ENCODE peak calls at places on chromosomes 16 and 17, in four cellular contexts. C is nephron progenitor cell, L is tibial artery, V is lower lobe of right lung. M is an unnamed sample.

GRCh38 chr16:76081936-76082335 is 195.3 kb upstream of the CNTNAP4 start:
- DNase-seq in C (no peak), L (no peak), V (no peak), M (no peak)

GRCh38 chr17:915416-916201 is 64.0 kb downstream of the NXN start:
- DNase-seq in C (no peak), L (no peak), V (no peak), M (no peak)

GRCh38 chr17:45310380-45311324 is 6.2 kb downstream of the MAP3K14 start:
- DNase-seq in C (no peak), L (no peak), V (peak; percentile 59), M (no peak)

GRCh38 chr17:80021600-80021999 is 14.1 kb downstream of the TBC1D16 start:
- DNase-seq in C (no peak), L (no peak), V (no peak), M (no peak)

GRCh38 chr16:359871-360697 is 7.6 kb upstream of the AXIN1 start:
- DNase-seq in C (no peak), L (no peak), V (no peak), M (no peak)

GRCh38 chr16:90046971-90047713 is 27.9 kb upstream of the DBNDD1 start:
- DNase-seq in C (peak; percentile 82), L (peak; percentile 60), V (peak; percentile 81), M (peak; percentile 60)

GRCh38 chr17:45784293-45784582 is at the start of gene CRHR1:
- DNase-seq in C (no peak), L (no peak), V (no peak), M (no peak)

GRCh38 chr17:57601328-57601727 is 143.8 kb downstream of the CCDC182 start:
- DNase-seq in C (no peak), L (no peak), V (no peak), M (no peak)

GRCh38 chr17:58082341-58082869 is 814 bp upstream of the DYNLL2 start:
- DNase-seq in C (peak; percentile 32), L (no peak), V (no peak), M (no peak)

GRCh38 chr17:77535435-77535834 is 394.7 kb downstream of the SEC14L1 start:
- DNase-seq in C (no peak), L (no peak), V (no peak), M (no peak)

GRCh38 chr16:70467608-70468007 is 13.2 kb downstream of the FCSK start:
- DNase-seq in C (no peak), L (no peak), V (no peak), M (no peak)

GRCh38 chr16:70466812-70467090 is 12.4 kb downstream of the FCSK start:
- DNase-seq in C (no peak), L (no peak), V (no peak), M (no peak)

GRCh38 chr16:70468776-70469525 is 14.6 kb downstream of the FCSK start:
- DNase-seq in C (no peak), L (no peak), V (no peak), M (no peak)

GRCh38 chr16:70465999-70466811 is 11.8 kb downstream of the FCSK start:
- DNase-seq in C (no peak), L (no peak), V (no peak), M (no peak)

DNA sequence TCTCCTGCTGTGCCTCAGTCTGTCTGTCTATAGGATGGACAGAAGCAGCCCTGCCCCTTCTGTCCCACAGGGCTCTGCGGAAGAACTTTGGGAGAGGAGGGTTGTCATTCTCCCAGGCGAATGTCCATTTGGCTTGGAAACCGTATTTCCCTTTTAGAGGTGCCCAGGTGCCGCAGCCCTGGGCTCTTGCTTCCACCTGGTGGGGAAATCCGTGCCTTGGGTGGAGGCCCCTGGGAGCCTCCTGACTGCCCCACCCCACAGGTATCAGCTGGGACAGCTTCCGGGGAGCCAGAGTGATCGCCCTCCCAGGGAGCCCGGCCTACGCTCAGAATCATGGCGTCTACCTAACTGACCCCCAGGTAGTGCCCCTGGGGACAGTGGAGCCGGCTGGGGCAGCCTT is 12.7 kb downstream of the FCSK start:
- DNase-seq in C (no peak), L (no peak), V (no peak), M (no peak)
- TF ChIP-seq CTCF in C (no peak), L (no peak), V (no peak), M (no peak)

GRCh38 chr17:38733315-38734234 is 3.4 kb downstream of the CISD3 start:
- DNase-seq in C (no peak), L (no peak), V (no peak), M (no peak)
- TF ChIP-seq CTCF in C (peak; percentile 11), L (no peak), V (no peak), M (peak; percentile 30)

DNA sequence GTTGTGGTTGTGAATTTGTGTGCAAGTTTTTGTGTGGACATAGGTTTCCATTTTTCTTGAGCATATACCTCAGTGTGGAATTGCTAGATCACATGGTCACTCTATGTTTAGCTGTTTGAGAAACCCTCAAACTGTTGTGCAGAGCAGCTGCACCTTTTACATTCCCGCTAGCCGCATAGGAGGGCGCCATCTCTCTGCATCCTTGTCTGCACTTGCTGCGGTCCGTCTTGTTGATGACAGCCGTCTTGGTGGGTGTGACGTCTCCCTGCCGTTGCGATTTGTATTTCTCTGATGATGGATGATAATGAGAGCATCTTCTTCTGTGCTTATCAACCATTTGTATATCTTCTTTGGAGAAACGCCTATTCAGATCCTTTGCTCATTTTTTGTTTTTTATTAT is 25.1 kb upstream of the IL17C start:
- DNase-seq in C (no peak), L (no peak), V (no peak), M (no peak)
- TF ChIP-seq CTCF in C (no peak), L (no peak), V (no peak), M (no peak)

GRCh38 chr16:48632137-48632774 is 22.3 kb upstream of the N4BP1 start:
- DNase-seq in C (no peak), L (no peak), V (no peak), M (no peak)
- TF ChIP-seq CTCF in C (no peak), L (no peak), V (no peak), M (no peak)

GRCh38 chr16:53911506-53911905 is 207.6 kb downstream of the FTO start:
- DNase-seq in C (no peak), L (no peak), V (no peak), M (no peak)
- TF ChIP-seq CTCF in C (no peak), L (no peak), V (no peak), M (no peak)

DNA sequence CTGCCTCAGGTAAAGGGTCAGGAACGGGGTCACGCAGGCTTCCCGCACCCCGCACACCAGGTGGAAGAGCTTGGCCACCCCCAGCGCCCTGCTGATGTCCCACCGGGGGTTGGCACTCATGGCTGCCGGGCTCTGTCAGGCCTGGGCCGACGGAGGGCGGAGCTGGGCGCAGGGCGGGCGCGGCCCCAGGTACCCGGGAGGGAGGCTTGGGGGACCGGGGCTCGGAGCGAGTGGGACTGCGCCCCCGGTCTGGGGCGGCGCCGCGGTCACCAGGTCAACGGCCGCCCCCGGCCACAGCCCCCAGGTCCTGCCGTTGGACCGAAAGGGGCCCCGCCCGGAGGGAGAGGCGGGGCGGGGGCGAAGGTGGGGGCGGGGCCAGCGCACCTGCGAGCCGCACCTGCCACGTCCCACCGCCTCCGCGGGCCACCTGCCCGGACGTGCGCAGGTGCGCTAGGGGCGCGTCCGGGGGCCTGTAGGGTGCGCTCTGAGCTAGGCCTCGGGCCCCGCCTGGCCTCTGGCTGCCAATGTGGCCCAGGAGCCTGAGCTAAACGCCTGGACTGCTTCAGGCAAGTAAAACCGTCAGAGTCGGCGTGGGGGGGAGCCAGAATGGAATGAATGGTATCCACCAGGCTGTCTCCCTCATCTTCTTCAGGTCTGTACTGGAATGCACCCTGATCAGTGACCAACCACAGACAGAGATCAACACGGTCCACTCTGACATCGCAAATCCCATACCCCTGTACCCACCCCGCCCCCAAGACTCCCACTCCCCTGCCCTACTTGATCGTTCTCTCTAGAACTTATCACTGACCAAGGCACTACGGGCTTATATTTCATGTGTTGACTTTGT is at the start of gene MFSD6L:
- DNase-seq in C (peak; percentile 34), L (no peak), V (peak; percentile 69), M (no peak)
- TF ChIP-seq CTCF in C (no peak), L (no peak), V (no peak), M (no peak)

GRCh38 chr17:65027305-65027704 is 29.2 kb downstream of the GNA13 start:
- DNase-seq in C (no peak), L (no peak), V (no peak), M (peak; percentile 8)
- TF ChIP-seq CTCF in C (no peak), L (no peak), V (peak; percentile 20), M (peak; percentile 55)

GRCh38 chr16:87076950-87077749 is 240.0 kb downstream of the C16orf95 start:
- DNase-seq in C (peak; percentile 67), L (no peak), V (peak; percentile 70), M (peak; percentile 51)
- TF ChIP-seq CTCF in C (peak; percentile 62), L (peak; percentile 38), V (peak; percentile 58), M (peak; percentile 70)

GRCh38 chr17:43349142-43349541 is 49.7 kb upstream of the ARL4D start:
- DNase-seq in C (no peak), L (no peak), V (no peak), M (no peak)
- TF ChIP-seq CTCF in C (no peak), L (no peak), V (no peak), M (peak; percentile 19)

GRCh38 chr16:2512920-2513404 is 790 bp upstream of the ATP6V0C start:
- DNase-seq in C (no peak), L (no peak), V (peak; percentile 50), M (no peak)
- TF ChIP-seq CTCF in C (no peak), L (no peak), V (no peak), M (peak; percentile 31)

M was measured in neural crest cell.